ENCODE peak calls at places on chromosomes 1 and 21, in six cellular contexts. Q is astrocyte of the cerebellum, G is mucosa of descending colon, Y is thyroid gland, T is dorsolateral prefrontal cortex, N is hepatocyte. O is an unnamed sample.

GRCh38 chr1:71269823-71270222 is 189.0 kb upstream of the ZRANB2 start:
- DNase-seq in Q (no peak), G (no peak), Y (no peak), T (no peak), N (no peak), O (no peak)

GRCh38 chr1:227943354-227943753 is 4.4 kb downstream of the WNT9A start:
- DNase-seq in Q (no peak), G (no peak), Y (no peak), T (no peak), N (no peak), O (no peak)

GRCh38 chr1:241485554-241485992 is 34.0 kb downstream of the FH start:
- DNase-seq in Q (no peak), G (no peak), Y (no peak), T (no peak), N (peak), O (no peak)

GRCh38 chr1:61724721-61725694 is at the start of gene TM2D1:
- DNase-seq in Q (peak), G (peak), Y (peak), T (peak), N (peak), O (peak)

GRCh38 chr1:152880316-152880715 is 2.2 kb downstream of the SMCP start:
- DNase-seq in Q (no peak), G (no peak), Y (no peak), T (no peak), N (no peak), O (no peak)

GRCh38 chr1:234586892-234587445 is 23.0 kb downstream of the IRF2BP2 start:
- DNase-seq in Q (no peak), G (no peak), Y (no peak), T (no peak), N (no peak), O (no peak)

GRCh38 chr1:204637985-204638356 is 47.6 kb downstream of the LRRN2 start:
- DNase-seq in Q (no peak), G (no peak), Y (no peak), T (no peak), N (peak), O (no peak)

GRCh38 chr1:213676741-213677140 is 311.0 kb upstream of the PROX1 start:
- DNase-seq in Q (no peak), G (no peak), Y (no peak), T (no peak), N (no peak), O (no peak)

GRCh38 chr1:222761171-222761570 is 24.2 kb downstream of the FAM177B start:
- DNase-seq in Q (no peak), G (no peak), Y (no peak), T (no peak), N (no peak), O (no peak)

GRCh38 chr21:45513741-45514310 is 28.4 kb downstream of the SLC19A1 start:
- DNase-seq in Q (no peak), G (no peak), Y (no peak), T (no peak), N (no peak), O (no peak)

GRCh38 chr1:154553056-154553822 is 5.2 kb downstream of the UBE2Q1 start:
- DNase-seq in Q (no peak), G (no peak), Y (no peak), T (no peak), N (no peak), O (no peak)

GRCh38 chr1:160942926-160943325 is 11.7 kb downstream of the ITLN2 start:
- DNase-seq in Q (no peak), G (no peak), Y (peak), T (no peak), N (no peak), O (no peak)

GRCh38 chr1:26378088-26378878 is 5.7 kb upstream of the ZNF683 start:
- DNase-seq in Q (peak), G (peak), Y (peak), T (no peak), N (peak), O (peak)

GRCh38 chr21:45119812-45120211 is 45.4 kb downstream of the ADARB1 start:
- DNase-seq in Q (no peak), G (no peak), Y (no peak), T (no peak), N (no peak), O (no peak)

GRCh38 chr1:13662498-13662897 is 37.5 kb upstream of the PRDM2 start:
- DNase-seq in Q (no peak), G (peak), Y (no peak), T (no peak), N (peak), O (no peak)

GRCh38 chr1:193654951-193655705 is 468.7 kb upstream of the B3GALT2 start:
- DNase-seq in Q (no peak), G (no peak), Y (peak), T (no peak), N (no peak), O (no peak)

GRCh38 chr21:43703068-43703880 is 15.7 kb upstream of the PDXK start:
- DNase-seq in Q (no peak), G (peak), Y (peak), T (no peak), N (peak), O (peak)

GRCh38 chr1:19547814-19548213 is 62.5 kb upstream of the CAPZB start:
- DNase-seq in Q (no peak), G (no peak), Y (no peak), T (no peak), N (no peak), O (no peak)
- H3K4me3 ChIP-seq in Q (no peak), G (no peak), Y (no peak), T (no peak), N (no peak), O (no peak)

DNA sequence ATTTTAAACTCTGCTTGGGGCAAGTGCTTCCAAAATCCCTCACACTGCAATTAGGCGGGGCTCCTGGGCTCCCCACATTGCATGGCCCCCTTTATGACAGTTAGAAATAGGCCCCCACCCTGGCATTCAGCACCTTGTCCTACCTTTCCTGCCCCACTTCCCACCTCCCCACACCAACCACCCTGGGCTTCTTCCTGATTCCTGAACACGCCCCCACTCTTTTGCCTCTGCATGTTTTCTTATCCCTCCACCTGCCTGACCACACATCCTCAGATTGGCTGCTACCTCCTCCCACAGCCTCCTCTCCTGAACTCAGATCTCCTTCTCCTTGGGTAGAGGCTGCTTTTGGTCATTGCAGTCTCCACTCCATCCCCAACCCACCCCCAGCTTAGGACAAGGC is 1.5 kb downstream of the MOB3C start:
- DNase-seq in Q (no peak), G (no peak), Y (no peak), T (no peak), N (no peak), O (no peak)
- H3K4me3 ChIP-seq in Q (no peak), G (no peak), Y (no peak), T (peak), N (no peak), O (no peak)

GRCh38 chr1:228986093-228986904 is 251.0 kb downstream of the RHOU start:
- DNase-seq in Q (peak), G (peak), Y (peak), T (peak), N (peak), O (no peak)
- H3K4me3 ChIP-seq in Q (no peak), G (no peak), Y (no peak), T (no peak), N (no peak), O (no peak)

DNA sequence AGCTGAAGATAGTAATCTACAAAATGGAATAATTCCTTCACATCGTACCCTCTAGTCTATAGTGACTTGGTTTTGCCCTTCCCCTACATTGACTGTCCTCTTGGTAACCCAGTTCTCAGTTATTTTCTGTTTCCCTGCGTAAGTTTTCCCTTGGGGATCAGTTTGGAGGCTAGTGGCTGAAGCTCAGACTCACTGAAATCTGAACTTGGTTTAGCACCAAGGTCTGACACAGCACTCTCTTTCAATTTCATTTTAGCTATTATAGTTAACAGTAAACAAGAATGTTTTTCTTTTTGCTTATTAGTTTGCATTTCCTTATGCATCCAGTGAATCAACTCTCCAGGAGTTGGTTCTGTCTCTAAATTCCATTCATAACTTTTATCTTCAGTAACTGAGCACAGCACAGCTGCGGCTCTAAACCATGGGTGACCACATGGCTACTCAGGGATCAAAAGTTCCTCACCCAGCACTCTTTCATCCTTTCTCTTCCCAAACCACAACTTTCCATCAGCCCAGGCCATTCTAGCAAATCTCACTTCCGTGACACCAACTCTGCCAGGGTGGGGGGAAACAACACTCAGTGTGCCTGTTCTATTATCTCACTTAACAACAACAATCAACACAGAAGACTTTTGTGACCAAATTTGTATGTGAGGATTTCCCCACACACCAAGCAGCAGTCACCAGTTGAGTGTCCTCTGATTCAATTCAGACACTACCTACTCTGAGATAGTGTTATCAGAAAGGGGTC is 17.6 kb upstream of the IFI6 start:
- DNase-seq in Q (peak), G (no peak), Y (no peak), T (no peak), N (no peak), O (no peak)
- H3K4me3 ChIP-seq in Q (no peak), G (no peak), Y (no peak), T (no peak), N (no peak), O (no peak)